ENCODE peak calls at places on chromosomes 4 and X, in four cellular contexts. One of them, this sample, is unnamed.

GRCh38 chrX:50036481-50036880 is 114.1 kb downstream of the CLCN5 start:
- DNase-seq in activated T-helper 1 cell treated with anti-CD3 and anti-CD28 coated beads, Interleukin-12 subunit alpha, Interleukin-12 subunit beta, Interleukin-2, Interleukin-4 antibody, amounts not matched to agents 30 ng/mL and 10 ng/mL and 1 ng/mL, durations not matched to agents 14 hours and 24 hours and 36 hours: no peak
- DNase-seq in lower leg skin: no peak
- DNase-seq in NCI-H774: no peak
- DNase-seq in this sample: no peak

GRCh38 chr4:152385551-152385950 is 150.3 kb downstream of the FBXW7 start:
- DNase-seq in NCI-H774: no peak
- DNase-seq in lower leg skin: no peak
- DNase-seq in activated T-helper 1 cell treated with anti-CD3 and anti-CD28 coated beads, Interleukin-12 subunit alpha, Interleukin-12 subunit beta, Interleukin-2, Interleukin-4 antibody, amounts not matched to agents 30 ng/mL and 10 ng/mL and 1 ng/mL, durations not matched to agents 14 hours and 24 hours and 36 hours: no peak
- DNase-seq in this sample: no peak

GRCh38 chr4:3330682-3331081 is 37.9 kb downstream of the RGS12 start:
- DNase-seq in activated T-helper 1 cell treated with anti-CD3 and anti-CD28 coated beads, Interleukin-12 subunit alpha, Interleukin-12 subunit beta, Interleukin-2, Interleukin-4 antibody, amounts not matched to agents 30 ng/mL and 10 ng/mL and 1 ng/mL, durations not matched to agents 14 hours and 24 hours and 36 hours: no peak
- DNase-seq in lower leg skin: no peak
- DNase-seq in NCI-H774: no peak
- DNase-seq in this sample: peak

GRCh38 chr4:185016946-185017797 is 1.1 kb upstream of the HELT start:
- DNase-seq in activated T-helper 1 cell treated with anti-CD3 and anti-CD28 coated beads, Interleukin-12 subunit alpha, Interleukin-12 subunit beta, Interleukin-2, Interleukin-4 antibody, amounts not matched to agents 30 ng/mL and 10 ng/mL and 1 ng/mL, durations not matched to agents 14 hours and 24 hours and 36 hours: no peak
- DNase-seq in NCI-H774: no peak
- DNase-seq in lower leg skin: no peak
- DNase-seq in this sample: no peak

GRCh38 chr4:3785292-3785565 is 19.0 kb downstream of the ADRA2C start:
- DNase-seq in activated T-helper 1 cell treated with anti-CD3 and anti-CD28 coated beads, Interleukin-12 subunit alpha, Interleukin-12 subunit beta, Interleukin-2, Interleukin-4 antibody, amounts not matched to agents 30 ng/mL and 10 ng/mL and 1 ng/mL, durations not matched to agents 14 hours and 24 hours and 36 hours: no peak
- DNase-seq in lower leg skin: no peak
- DNase-seq in NCI-H774: no peak
- DNase-seq in this sample: no peak

GRCh38 chr4:72055566-72055965 is 23.8 kb downstream of the NPFFR2 start:
- DNase-seq in NCI-H774: no peak
- DNase-seq in activated T-helper 1 cell treated with anti-CD3 and anti-CD28 coated beads, Interleukin-12 subunit alpha, Interleukin-12 subunit beta, Interleukin-2, Interleukin-4 antibody, amounts not matched to agents 30 ng/mL and 10 ng/mL and 1 ng/mL, durations not matched to agents 14 hours and 24 hours and 36 hours: no peak
- DNase-seq in lower leg skin: no peak
- DNase-seq in this sample: no peak

GRCh38 chr4:56655209-56655626 is 25.9 kb downstream of the HOPX start:
- DNase-seq in NCI-H774: no peak
- DNase-seq in activated T-helper 1 cell treated with anti-CD3 and anti-CD28 coated beads, Interleukin-12 subunit alpha, Interleukin-12 subunit beta, Interleukin-2, Interleukin-4 antibody, amounts not matched to agents 30 ng/mL and 10 ng/mL and 1 ng/mL, durations not matched to agents 14 hours and 24 hours and 36 hours: no peak
- DNase-seq in lower leg skin: no peak
- DNase-seq in this sample: peak

GRCh38 chrX:25020391-25021131 is 4.8 kb upstream of the ARX start:
- DNase-seq in activated T-helper 1 cell treated with anti-CD3 and anti-CD28 coated beads, Interleukin-12 subunit alpha, Interleukin-12 subunit beta, Interleukin-2, Interleukin-4 antibody, amounts not matched to agents 30 ng/mL and 10 ng/mL and 1 ng/mL, durations not matched to agents 14 hours and 24 hours and 36 hours: no peak
- DNase-seq in NCI-H774: peak
- DNase-seq in lower leg skin: no peak
- DNase-seq in this sample: no peak

GRCh38 chr4:33262809-33263208 is 2542.6 kb downstream of the PCDH7 start:
- DNase-seq in activated T-helper 1 cell treated with anti-CD3 and anti-CD28 coated beads, Interleukin-12 subunit alpha, Interleukin-12 subunit beta, Interleukin-2, Interleukin-4 antibody, amounts not matched to agents 30 ng/mL and 10 ng/mL and 1 ng/mL, durations not matched to agents 14 hours and 24 hours and 36 hours: no peak
- DNase-seq in lower leg skin: no peak
- DNase-seq in NCI-H774: no peak
- DNase-seq in this sample: no peak

GRCh38 chrX:103250977-103251376 is 4.0 kb downstream of the TCEAL8 start:
- DNase-seq in lower leg skin: no peak
- DNase-seq in activated T-helper 1 cell treated with anti-CD3 and anti-CD28 coated beads, Interleukin-12 subunit alpha, Interleukin-12 subunit beta, Interleukin-2, Interleukin-4 antibody, amounts not matched to agents 30 ng/mL and 10 ng/mL and 1 ng/mL, durations not matched to agents 14 hours and 24 hours and 36 hours: no peak
- DNase-seq in NCI-H774: no peak
- DNase-seq in this sample: no peak

GRCh38 chrX:41664307-41665299 is 24.2 kb upstream of the GPR34 start:
- DNase-seq in NCI-H774: no peak
- DNase-seq in lower leg skin: no peak
- DNase-seq in activated T-helper 1 cell treated with anti-CD3 and anti-CD28 coated beads, Interleukin-12 subunit alpha, Interleukin-12 subunit beta, Interleukin-2, Interleukin-4 antibody, amounts not matched to agents 30 ng/mL and 10 ng/mL and 1 ng/mL, durations not matched to agents 14 hours and 24 hours and 36 hours: no peak
- DNase-seq in this sample: no peak

GRCh38 chrX:131901581-131901980 is 121.5 kb upstream of the STK26 start:
- DNase-seq in lower leg skin: no peak
- DNase-seq in activated T-helper 1 cell treated with anti-CD3 and anti-CD28 coated beads, Interleukin-12 subunit alpha, Interleukin-12 subunit beta, Interleukin-2, Interleukin-4 antibody, amounts not matched to agents 30 ng/mL and 10 ng/mL and 1 ng/mL, durations not matched to agents 14 hours and 24 hours and 36 hours: no peak
- DNase-seq in NCI-H774: no peak
- DNase-seq in this sample: no peak

GRCh38 chr4:107050525-107051135 is 14.5 kb upstream of the DKK2 start:
- DNase-seq in NCI-H774: no peak
- DNase-seq in lower leg skin: no peak
- DNase-seq in activated T-helper 1 cell treated with anti-CD3 and anti-CD28 coated beads, Interleukin-12 subunit alpha, Interleukin-12 subunit beta, Interleukin-2, Interleukin-4 antibody, amounts not matched to agents 30 ng/mL and 10 ng/mL and 1 ng/mL, durations not matched to agents 14 hours and 24 hours and 36 hours: no peak
- DNase-seq in this sample: no peak